ENCODE peak calls at places on chromosomes 4 and X, in eight cellular contexts. Z is heart left ventricle, J is ovary, D is IMR-90, H is lower leg skin, Y is K562, B is endothelial cell of umbilical vein, X is A549. N is an unnamed sample.

GRCh38 chr4:28463184-28463690 is 1602.6 kb downstream of the STIM2 start:
- DNase-seq in H (no peak), J (no peak), Z (no peak), X (no peak), B (no peak), D (peak), Y (no peak), N (no peak)

GRCh38 chrX:65537229-65537628 is 2.6 kb upstream of the LAS1L start:
- DNase-seq in Z (no peak), H (no peak), J (no peak), B (no peak), X (no peak), Y (no peak), D (no peak), N (no peak)

GRCh38 chrX:116204947-116205346 is 34.4 kb downstream of the AGTR2 start:
- DNase-seq in J (no peak), B (peak), D (no peak), X (peak), H (no peak), Y (peak), Z (no peak), N (no peak)

GRCh38 chr4:156931267-156931666 is 40.3 kb downstream of the PDGFC start:
- DNase-seq in D (peak), B (peak), Y (no peak), Z (no peak), H (no peak), X (peak), J (no peak), N (peak)

GRCh38 chr4:6198768-6199343 is 1.5 kb downstream of the JAKMIP1 start:
- DNase-seq in D (no peak), J (peak), H (peak), Z (no peak), B (no peak), X (no peak), Y (no peak), N (no peak)

GRCh38 chr4:1337376-1337831 is 9.6 kb upstream of the UVSSA start:
- DNase-seq in D (peak), J (no peak), Z (peak), H (no peak), Y (no peak), B (no peak), X (no peak), N (peak)

GRCh38 chr4:17494258-17494657 is 17.6 kb downstream of the QDPR start:
- DNase-seq in X (peak), J (no peak), D (peak), H (peak), Y (peak), Z (no peak), B (peak), N (peak)

GRCh38 chrX:107574054-107574683 is 54.1 kb upstream of the PRPS1 start:
- DNase-seq in Y (no peak), Z (no peak), B (no peak), X (peak), H (no peak), D (peak), J (no peak), N (no peak)

GRCh38 chrX:13110427-13111324 is 66.3 kb upstream of the FAM9C start:
- DNase-seq in Y (no peak), J (no peak), D (peak), Z (peak), B (peak), H (no peak), X (peak), N (no peak)

GRCh38 chr4:108700358-108700757 is 50.0 kb downstream of the OSTC start:
- DNase-seq in X (no peak), H (no peak), B (no peak), Y (no peak), J (no peak), D (peak), Z (no peak), N (no peak)

GRCh38 chrX:1661048-1661921 is 46.4 kb downstream of the ASMT start:
- DNase-seq in B (no peak), D (no peak), H (peak), Z (peak), Y (peak), X (no peak), J (no peak), N (no peak)

GRCh38 chr4:53374777-53375258 is 2.6 kb upstream of the FIP1L1 start:
- DNase-seq in X (no peak), B (no peak), D (no peak), Y (no peak), Z (no peak), J (no peak), H (no peak), N (no peak)

GRCh38 chr4:53376900-53377299 is 541 bp upstream of the FIP1L1 start:
- DNase-seq in X (no peak), J (no peak), Z (no peak), D (no peak), Y (no peak), B (no peak), H (no peak), N (no peak)

GRCh38 chr4:53377319-53378170 is at the start of gene FIP1L1:
- DNase-seq in Z (peak), B (peak), X (peak), D (peak), J (peak), Y (peak), H (peak), N (peak)

GRCh38 chr4:53378171-53378482 is 686 bp downstream of the FIP1L1 start:
- DNase-seq in D (no peak), B (no peak), X (no peak), Z (no peak), H (no peak), Y (no peak), J (no peak), N (no peak)

DNA sequence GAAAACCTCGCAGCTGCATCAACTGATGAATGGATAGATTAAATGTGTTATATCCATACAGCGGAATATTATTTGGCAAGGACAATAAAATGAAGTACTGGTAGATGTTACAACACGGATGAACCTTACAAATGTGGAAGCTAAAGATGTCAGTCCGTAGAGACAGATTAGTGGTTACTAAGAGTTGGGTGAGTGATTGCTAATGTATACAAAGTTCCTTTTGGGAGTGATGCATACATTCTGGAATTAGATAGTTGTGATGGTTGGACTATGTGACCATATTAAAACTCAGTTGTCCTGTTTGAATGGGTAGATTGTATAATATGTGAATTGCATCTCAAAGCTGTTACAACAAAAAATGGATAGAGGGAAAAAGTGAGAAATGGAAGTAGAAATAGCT is 2.8 kb downstream of the FIP1L1 start:
- DNase-seq in D (peak), Z (no peak), J (no peak), Y (no peak), H (no peak), X (no peak), B (no peak), N (no peak)
- TF ChIP-seq POLR2A in D (no peak), Z (no peak), J (no peak), Y (no peak), H (no peak), X (no peak), B (no peak), N (no peak)

DNA sequence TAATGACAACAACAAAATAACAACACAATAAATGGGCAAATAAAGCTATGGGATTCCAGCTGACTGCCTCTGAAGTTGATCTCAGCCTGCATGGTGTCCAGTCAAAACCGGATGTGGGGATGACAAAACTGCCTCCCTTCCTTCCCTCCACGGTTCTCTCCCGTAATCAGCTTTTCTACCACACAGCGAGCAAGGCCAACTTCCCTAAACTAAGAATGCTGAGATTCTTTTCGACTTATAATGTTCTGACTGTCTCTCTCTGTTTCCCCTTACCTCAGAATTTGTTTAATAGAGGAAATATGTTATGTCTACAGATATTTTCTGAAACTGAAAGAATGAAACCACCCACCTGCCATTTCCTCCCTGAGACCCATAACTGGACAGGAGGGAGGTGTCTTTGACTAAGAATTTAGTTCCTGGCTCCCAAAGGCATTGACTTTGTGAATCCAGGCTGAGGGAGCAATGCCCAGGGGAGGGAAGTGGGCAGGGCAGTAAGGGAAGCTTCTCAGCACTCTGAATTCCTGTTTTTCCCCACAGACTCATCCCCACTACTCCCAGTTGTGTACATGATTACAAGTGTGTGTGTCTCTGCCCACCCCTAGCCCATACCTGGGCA is 1.0 kb upstream of the TLR1 start:
- DNase-seq in H (no peak), Z (peak), J (peak), D (no peak), B (peak), X (no peak), Y (no peak), N (no peak)
- TF ChIP-seq POLR2A in H (no peak), Z (no peak), J (no peak), D (no peak), B (no peak), X (no peak), Y (no peak), N (no peak)

GRCh38 chr4:83535520-83535944 is 376 bp upstream of the GPAT3 start:
- DNase-seq in B (peak), D (peak), X (peak), H (peak), Y (no peak), Z (peak), J (peak), N (peak)

GRCh38 chr4:83536649-83537352 is 893 bp downstream of the GPAT3 start:
- DNase-seq in D (no peak), X (no peak), B (no peak), Y (no peak), Z (no peak), J (no peak), H (no peak), N (no peak)

DNA sequence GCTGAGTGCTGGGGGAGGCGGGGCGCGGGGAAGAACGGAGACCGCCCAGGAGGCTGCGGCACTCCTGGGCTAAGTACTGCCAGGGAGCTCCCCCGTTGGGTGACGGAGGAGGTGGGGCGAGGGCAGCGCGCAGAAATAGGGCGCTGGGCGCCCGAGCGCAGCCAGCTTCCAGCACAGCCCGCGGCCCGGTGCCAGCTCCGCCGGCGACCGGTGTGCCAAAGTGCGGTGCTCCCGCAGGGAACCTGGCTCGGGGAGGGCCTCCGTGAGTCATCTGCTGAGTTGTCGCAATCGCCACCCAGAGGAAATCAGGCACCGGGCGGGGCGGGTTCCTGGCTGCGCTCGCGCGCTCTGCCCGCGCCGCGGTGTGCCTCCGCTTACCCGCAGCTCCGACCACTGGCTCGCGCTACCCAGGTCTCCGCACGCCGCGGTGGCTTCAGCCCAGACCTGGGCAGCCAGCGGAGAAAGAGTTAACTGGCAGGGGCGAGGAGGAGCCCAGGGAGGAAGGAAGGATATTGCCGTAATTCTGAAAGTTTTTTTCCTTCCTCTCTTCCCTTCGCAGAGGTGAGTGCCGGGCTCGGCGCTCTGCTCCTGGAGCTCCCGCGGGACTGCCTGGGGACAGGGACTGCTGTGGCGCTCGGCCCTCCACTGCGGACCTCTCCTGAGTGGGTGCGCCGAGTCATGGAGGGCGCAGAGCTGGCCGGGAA is at the start of gene GPAT3:
- DNase-seq in H (peak), B (peak), X (peak), Z (peak), J (peak), Y (peak), D (peak), N (peak)
- TF ChIP-seq POLR2A in H (no peak), B (no peak), X (no peak), Z (no peak), J (peak), Y (peak), D (no peak), N (no peak)

GRCh38 chr4:89109841-89110540 is 1.3 kb upstream of the TIGD2 start:
- DNase-seq in H (no peak), X (no peak), J (no peak), B (peak), Y (no peak), Z (no peak), D (no peak), N (no peak)
- TF ChIP-seq POLR2A in H (no peak), X (no peak), J (no peak), B (no peak), Y (no peak), Z (no peak), D (no peak), N (no peak)

DNA sequence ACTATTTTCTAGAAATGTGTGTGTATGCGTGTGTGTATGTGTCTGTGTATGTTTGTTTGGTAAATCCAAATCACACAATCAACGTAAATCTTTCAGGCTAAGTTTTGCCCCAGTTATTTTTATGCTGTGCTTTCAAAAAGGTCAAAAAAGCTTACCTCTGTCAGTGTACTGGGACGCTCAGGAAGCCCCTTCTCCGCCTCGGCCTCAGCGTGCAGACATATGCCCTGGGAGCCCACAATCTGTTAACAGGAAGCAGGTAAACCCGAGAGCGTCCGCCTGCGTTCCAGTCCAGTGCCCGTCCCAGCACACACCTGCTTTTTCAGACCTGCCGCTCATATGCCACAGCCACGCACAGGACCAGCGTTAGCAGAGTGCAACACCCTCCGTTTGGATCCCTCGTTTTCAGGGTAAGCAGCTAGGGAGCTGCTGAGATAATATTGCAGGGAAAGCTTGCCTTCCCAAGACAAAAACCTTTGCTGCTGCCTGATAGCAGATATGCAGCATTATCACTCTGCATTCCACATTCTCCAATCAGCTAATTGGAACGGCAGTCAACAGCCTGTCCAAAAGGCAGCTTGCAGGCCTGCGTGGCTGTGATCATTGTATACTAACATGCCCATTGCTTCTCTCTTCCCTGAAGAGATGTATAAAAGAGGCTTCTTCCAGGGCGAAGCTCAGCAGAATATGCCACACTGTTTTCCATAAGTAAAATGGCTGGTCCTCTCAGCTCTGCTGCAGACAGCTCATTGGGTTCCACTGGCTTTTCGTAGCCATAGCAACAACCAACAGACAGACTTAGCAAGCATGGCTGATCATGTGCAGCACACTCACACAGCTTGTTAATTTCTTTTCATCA is at the start of gene SORBS2:
- DNase-seq in Y (no peak), X (no peak), B (no peak), H (no peak), Z (peak), D (peak), J (peak), N (no peak)
- TF ChIP-seq POLR2A in Y (no peak), X (no peak), B (no peak), H (no peak), Z (no peak), D (no peak), J (no peak), N (no peak)

GRCh38 chr4:183098723-183099536 is at the start of gene WWC2:
- DNase-seq in X (peak), J (peak), Z (peak), B (peak), D (peak), Y (peak), H (peak), N (peak)
- TF ChIP-seq POLR2A in X (peak), J (peak), Z (peak), B (peak), D (peak), Y (peak), H (no peak), N (peak)

GRCh38 chr4:83589283-83589682 is 53.4 kb downstream of the GPAT3 start:
- DNase-seq in Y (peak), D (no peak), X (no peak), Z (no peak), B (no peak), J (no peak), H (no peak), N (no peak)
- TF ChIP-seq POLR2A in Y (no peak), D (no peak), X (no peak), Z (no peak), B (no peak), J (no peak), H (no peak), N (no peak)

DNA sequence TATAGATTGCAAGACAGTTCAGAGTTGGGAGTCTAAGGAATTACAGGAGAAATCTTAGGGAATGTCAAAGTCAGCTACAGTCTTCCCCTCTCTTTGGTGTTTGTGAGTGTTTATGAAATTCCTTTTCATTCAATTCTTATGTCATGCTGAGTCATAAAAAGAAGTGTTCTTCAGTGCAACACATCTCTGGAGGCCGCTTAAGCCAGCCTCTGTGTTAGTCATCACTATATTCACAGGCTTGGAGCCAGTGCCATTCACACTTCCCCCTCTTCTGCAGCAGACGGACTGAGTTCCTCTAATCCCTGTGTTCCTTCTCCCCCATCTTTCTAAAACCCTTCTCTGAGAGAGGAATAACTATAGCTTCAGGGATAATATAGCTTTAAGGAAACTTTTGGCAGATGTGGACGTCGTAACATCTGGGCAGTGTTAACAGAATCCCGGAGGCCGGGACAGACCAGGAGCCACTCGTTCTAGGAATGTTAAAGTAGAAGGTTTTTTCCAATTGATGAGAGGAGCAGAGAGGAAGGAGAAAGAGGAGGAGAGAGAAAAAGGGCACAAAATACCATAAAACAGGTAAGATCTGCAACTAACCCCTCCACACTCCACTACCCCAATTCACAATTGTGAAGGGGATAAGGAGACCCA is at the start of gene SRPX2:
- DNase-seq in H (no peak), X (peak), J (peak), Y (no peak), B (peak), D (peak), Z (peak), N (peak)
- TF ChIP-seq POLR2A in H (no peak), X (no peak), J (no peak), Y (no peak), B (peak), D (peak), Z (no peak), N (no peak)

GRCh38 chrX:86047174-86047991 is at the start of gene CHM:
- DNase-seq in X (peak), Y (peak), J (peak), D (peak), B (peak), Z (peak), H (peak), N (peak)
- TF ChIP-seq POLR2A in X (peak), Y (peak), J (peak), D (peak), B (peak), Z (no peak), H (no peak), N (peak)

GRCh38 chr4:95548738-95549245 is at the start of gene UNC5C:
- DNase-seq in X (no peak), D (no peak), Y (no peak), Z (peak), B (peak), H (peak), J (peak), N (peak)
- TF ChIP-seq POLR2A in X (no peak), D (no peak), Y (no peak), Z (no peak), B (no peak), H (no peak), J (peak), N (peak)

N was measured in H54.